ENCODE peak calls at places on chromosomes 13 and 19, in four cellular contexts. K is mesothelial cell of epicardium, C is neural progenitor cell, G is tibial artery. H is an unnamed sample.

GRCh38 chr19:43847246-43847645 is 20.1 kb downstream of the ZNF283 start:
- DNase-seq in G (no peak), K (no peak), C (no peak), H (no peak)

GRCh38 chr13:50523307-50523706 is 320.2 kb downstream of the DLEU7 start:
- DNase-seq in G (no peak), C (no peak), K (no peak), H (no peak)

GRCh38 chr19:15210323-15210774 is 9.6 kb upstream of the NOTCH3 start:
- DNase-seq in G (peak; percentile 97), K (no peak), C (no peak), H (no peak)

GRCh38 chr19:34712606-34713261 is 21.3 kb upstream of the ZNF181 start:
- DNase-seq in K (no peak), C (peak; percentile 86), G (no peak), H (no peak)

GRCh38 chr13:29190298-29190697 is 370.2 kb downstream of the MTUS2 start:
- DNase-seq in K (no peak), C (no peak), G (no peak), H (no peak)

GRCh38 chr13:19618925-19619324 is 14.5 kb upstream of the MPHOSPH8 start:
- DNase-seq in K (no peak), G (no peak), C (peak; percentile 36), H (no peak)

GRCh38 chr19:44696939-44697669 is 1.8 kb upstream of the CEACAM16 start:
- DNase-seq in C (no peak), G (no peak), K (no peak), H (no peak)

GRCh38 chr13:28872427-28873176 is 52.5 kb downstream of the MTUS2 start:
- DNase-seq in K (no peak), G (no peak), C (no peak), H (no peak)

GRCh38 chr19:38989066-38989605 is 13.6 kb upstream of the FBXO17 start:
- DNase-seq in K (peak; percentile 46), G (no peak), C (peak; percentile 84), H (no peak)

GRCh38 chr13:40109324-40109958 is 454.0 kb downstream of the COG6 start:
- DNase-seq in K (no peak), G (no peak), C (no peak), H (no peak)

GRCh38 chr13:46059405-46059804 is 6.9 kb upstream of the ZC3H13 start:
- DNase-seq in C (no peak), K (no peak), G (no peak), H (no peak)
- TF ChIP-seq CTCF in C (no peak), K (no peak), G (no peak), H (no peak)

GRCh38 chr19:2603320-2603719 is 99.2 kb downstream of the GNG7 start:
- DNase-seq in C (peak; percentile 58), K (peak; percentile 53), G (peak; percentile 85), H (no peak)

GRCh38 chr19:2600914-2601870 is 101.3 kb downstream of the GNG7 start:
- DNase-seq in C (no peak), G (peak; percentile 62), K (no peak), H (no peak)

GRCh38 chr19:2604747-2605329 is 97.7 kb downstream of the GNG7 start:
- DNase-seq in C (no peak), G (no peak), K (no peak), H (no peak)

GRCh38 chr19:2607712-2608601 is 94.5 kb downstream of the GNG7 start:
- DNase-seq in K (no peak), G (no peak), C (no peak), H (no peak)

DNA sequence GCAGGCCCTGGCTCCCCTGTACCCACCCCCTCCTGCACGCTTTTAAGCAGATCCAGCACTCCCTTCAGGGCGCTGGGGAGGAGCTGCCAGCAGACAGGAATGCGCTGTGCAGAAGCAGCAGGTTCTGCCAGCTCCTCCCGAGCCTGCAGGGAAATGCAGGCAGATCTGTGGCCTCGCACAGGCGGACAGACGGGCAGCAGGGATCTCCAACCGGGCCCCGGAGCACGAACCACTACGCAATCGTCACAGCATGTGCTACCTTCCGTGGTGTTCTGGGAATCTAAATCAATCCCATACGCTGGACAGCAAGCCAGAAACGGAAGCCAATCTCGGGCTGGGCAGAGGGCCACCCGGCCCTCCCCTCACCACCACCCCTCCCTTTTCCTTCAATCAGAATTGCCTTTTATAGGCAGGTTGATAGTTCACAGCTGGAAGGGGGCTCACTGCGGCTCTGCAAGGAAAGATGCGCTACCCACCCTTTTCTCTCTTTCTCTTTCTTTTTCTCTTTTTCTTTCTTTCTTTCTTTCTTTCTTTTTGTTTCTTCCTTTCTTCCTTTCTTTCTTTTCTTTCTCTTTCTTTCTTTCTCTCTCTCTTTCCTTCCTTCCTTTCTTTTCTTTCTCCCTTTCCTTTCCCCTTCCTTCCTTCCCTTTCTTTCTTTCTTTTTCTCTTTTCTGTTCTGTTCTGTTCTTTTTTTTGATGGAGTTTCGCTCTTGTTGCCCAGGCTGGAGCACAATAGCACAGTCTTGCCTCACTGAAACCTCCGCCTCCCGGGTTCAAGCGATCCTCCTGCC is 99.9 kb downstream of the GNG7 start:
- DNase-seq in C (peak; percentile 80), K (peak; percentile 68), G (peak; percentile 98), H (no peak)
- TF ChIP-seq CTCF in C (no peak), K (no peak), G (peak; percentile 12), H (no peak)

GRCh38 chr19:7926021-7926726 is at the start of gene CTXN1:
- DNase-seq in C (peak; percentile 91), K (peak; percentile 89), G (peak; percentile 84), H (peak; percentile 75)
- TF ChIP-seq CTCF in C (no peak), K (no peak), G (no peak), H (peak; percentile 17)

GRCh38 chr19:11797491-11797890 is 832 bp upstream of the ZNF491 start:
- DNase-seq in C (peak; percentile 88), K (peak; percentile 78), G (peak; percentile 87), H (peak; percentile 80)

GRCh38 chr19:11792942-11793341 is 5.4 kb upstream of the ZNF491 start:
- DNase-seq in C (no peak), K (no peak), G (no peak), H (no peak)

DNA sequence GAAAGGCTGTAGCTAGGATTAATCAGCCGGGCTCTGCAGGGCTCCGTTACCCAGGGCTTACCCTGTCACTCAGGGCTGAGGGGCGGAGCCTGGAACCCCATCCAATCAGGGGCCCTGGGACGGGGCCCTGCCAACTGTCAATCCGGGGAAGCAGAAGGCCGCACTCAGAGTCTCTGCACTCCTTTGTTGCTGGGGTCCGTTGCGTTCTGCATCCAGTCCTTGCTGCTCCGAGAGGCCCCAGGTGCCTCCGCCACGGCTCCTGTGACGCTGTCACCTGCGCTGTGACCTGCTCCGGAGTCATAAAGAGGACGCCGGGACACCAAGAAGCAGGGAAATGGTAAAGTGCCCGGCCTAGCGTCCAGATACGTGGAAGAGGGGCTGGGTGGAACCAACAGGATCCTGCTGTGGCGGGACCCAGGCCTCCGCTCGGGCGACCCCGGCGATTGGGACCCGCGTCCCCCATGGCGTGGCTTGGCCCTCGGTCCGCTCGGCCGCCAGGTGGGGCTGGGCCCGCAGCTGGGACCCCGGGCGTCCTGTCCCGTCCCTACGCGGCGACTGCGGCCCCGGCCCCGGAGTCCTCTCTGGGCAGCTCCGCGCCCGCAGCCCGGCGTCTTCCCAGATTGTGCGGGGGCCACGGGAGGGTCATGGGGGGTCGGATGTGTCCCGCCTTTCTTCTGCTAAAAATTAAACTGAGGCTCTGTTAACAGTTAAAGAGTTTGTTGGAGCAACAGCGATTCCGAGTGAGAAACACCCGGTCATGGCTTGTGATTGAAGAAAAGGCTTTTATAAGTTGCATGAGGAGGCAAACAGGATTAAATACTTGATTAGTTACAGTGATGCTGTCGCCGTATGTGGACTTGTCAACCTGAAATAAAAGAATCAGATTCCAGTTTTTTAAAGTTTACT is at the start of gene ZNF491:
- DNase-seq in C (peak; percentile 99), G (peak; percentile 96), K (peak; percentile 88), H (peak; percentile 85)
- TF ChIP-seq CTCF in C (peak; percentile 54), G (peak; percentile 15), K (peak; percentile 30), H (peak; percentile 65)

GRCh38 chr19:58519087-58519354 is 589 bp downstream of the ZBTB45 start:
- DNase-seq in G (peak; percentile 79), C (peak; percentile 89), K (peak; percentile 81), H (peak; percentile 51)
- TF ChIP-seq CTCF in G (no peak), C (peak; percentile 55), K (no peak), H (peak; percentile 62)

H was measured in progenitor cell of endocrine pancreas.